ENCODE peak calls at places on chromosomes 16 and 17, in seven cellular contexts. J is H54; Q is posterior vena cava; R is glutamatergic neuron; D is activated CD8-positive, alpha-beta T cell treated with anti-CD3 and anti-CD28 coated beads, Interleukin-2, amount 10 ng/mL, durations not matched to agents 7 days and 5 days; Y is mesothelial cell of epicardium; T is ELR. O is an unnamed sample.

GRCh38 chr16:75219838-75220237 is 1.1 kb downstream of the CTRB1 start:
- DNase-seq in J (no peak), Q (no peak), R (no peak), D (peak; percentile 62), Y (no peak), T (no peak), O (no peak)

GRCh38 chr17:35345926-35346771 is 27.3 kb downstream of the SLFN11 start:
- DNase-seq in J (no peak), Q (peak; percentile 92), R (peak; percentile 18), D (peak; percentile 66), Y (no peak), T (peak; percentile 65), O (no peak)

GRCh38 chr16:50742521-50743150 is 750 bp downstream of the CYLD start:
- DNase-seq in J (peak; percentile 44), Q (no peak), R (peak; percentile 48), D (peak; percentile 61), Y (no peak), T (peak; percentile 69), O (no peak)

GRCh38 chr17:19448341-19449268 is 37.6 kb downstream of the RNF112 start:
- DNase-seq in J (peak; percentile 84), Q (no peak), R (no peak), D (no peak), Y (no peak), T (peak; percentile 92), O (no peak)

GRCh38 chr17:19646788-19647696 is 1.5 kb upstream of the ALDH3A2 start:
- DNase-seq in J (no peak), Q (no peak), R (no peak), D (no peak), Y (no peak), T (peak; percentile 50), O (no peak)

GRCh38 chr16:49594706-49595534 is 221.3 kb downstream of the C16orf78 start:
- DNase-seq in J (no peak), Q (no peak), R (no peak), D (no peak), Y (no peak), T (no peak), O (no peak)

GRCh38 chr16:14427371-14427948 is 202.6 kb downstream of the PARN start:
- DNase-seq in J (peak; percentile 55), Q (no peak), R (no peak), D (no peak), Y (no peak), T (no peak), O (peak; percentile 49)

GRCh38 chr16:5056347-5056746 is 9.4 kb downstream of the C16orf89 start:
- DNase-seq in J (no peak), Q (peak; percentile 72), R (peak; percentile 57), D (peak; percentile 67), Y (no peak), T (peak; percentile 47), O (no peak)

GRCh38 chr17:13157656-13158055 is 139.8 kb upstream of the ELAC2 start:
- DNase-seq in J (no peak), Q (no peak), R (no peak), D (no peak), Y (no peak), T (no peak), O (no peak)

GRCh38 chr17:59131131-59131530 is 23.9 kb downstream of the SKA2 start:
- DNase-seq in J (no peak), Q (no peak), R (no peak), D (no peak), Y (no peak), T (no peak), O (no peak)

GRCh38 chr16:57534337-57534880 is 2.0 kb downstream of the CCDC102A start:
- DNase-seq in J (no peak), Q (peak; percentile 5), R (no peak), D (no peak), Y (no peak), T (no peak), O (no peak)

GRCh38 chr17:41377546-41377945 is 4.6 kb downstream of the KRT34 start:
- DNase-seq in J (no peak), Q (no peak), R (no peak), D (no peak), Y (no peak), T (peak; percentile 45), O (no peak)

GRCh38 chr16:19830902-19831555 is 53.6 kb downstream of the GPRC5B start:
- DNase-seq in J (no peak), Q (no peak), R (no peak), D (no peak), Y (no peak), T (no peak), O (no peak)

GRCh38 chr16:73068546-73069401 is 20.8 kb upstream of the ZFHX3 start:
- DNase-seq in J (no peak), Q (peak; percentile 96), R (no peak), D (no peak), Y (no peak), T (peak; percentile 94), O (no peak)

GRCh38 chr16:53257001-53257400 is 177.3 kb upstream of the RBL2 start:
- DNase-seq in J (peak; percentile 5), Q (no peak), R (no peak), D (no peak), Y (no peak), T (peak; percentile 80), O (no peak)

GRCh38 chr17:1473841-1474240 is 17.8 kb upstream of the CRK start:
- DNase-seq in J (no peak), Q (no peak), R (no peak), D (peak; percentile 33), Y (no peak), T (no peak), O (peak; percentile 46)

GRCh38 chr17:1039511-1040215 is 42.7 kb downstream of the TIMM22 start:
- DNase-seq in J (no peak), Q (peak; percentile 95), R (no peak), D (no peak), Y (peak; percentile 19), T (no peak), O (peak; percentile 61)

GRCh38 chr17:64491034-64491860 is 5.6 kb downstream of the POLG2 start:
- DNase-seq in J (no peak), Q (no peak), R (no peak), D (peak; percentile 78), Y (no peak), T (peak; percentile 66), O (no peak)

GRCh38 chr17:82138511-82138992 is 40.5 kb upstream of the FASN start:
- DNase-seq in J (no peak), Q (no peak), R (no peak), D (no peak), Y (no peak), T (no peak), O (no peak)

GRCh38 chr17:81503619-81504018 is 9.0 kb downstream of the ACTG1 start:
- DNase-seq in J (no peak), Q (no peak), R (no peak), D (no peak), Y (no peak), T (no peak), O (no peak)

GRCh38 chr17:4968166-4968915 is 724 bp upstream of the SPAG7 start:
- DNase-seq in J (no peak), Q (no peak), R (peak; percentile 64), D (peak; percentile 58), Y (no peak), T (no peak), O (no peak)

GRCh38 chr16:49799172-49799571 is 56.7 kb downstream of the ZNF423 start:
- DNase-seq in J (no peak), Q (no peak), R (no peak), D (no peak), Y (no peak), T (no peak), O (no peak)

GRCh38 chr17:59893617-59894100 is 738 bp downstream of the RPS6KB1 start:
- DNase-seq in J (peak; percentile 14), Q (no peak), R (no peak), D (peak; percentile 57), Y (no peak), T (peak; percentile 51), O (no peak)

GRCh38 chr17:62791235-62792121 is 16.6 kb downstream of the MARCHF10 start:
- DNase-seq in J (no peak), Q (no peak), R (no peak), D (no peak), Y (no peak), T (peak; percentile 94), O (no peak)

GRCh38 chr17:75153854-75154194 is 488 bp downstream of the JPT1 start:
- DNase-seq in J (no peak), Q (no peak), R (peak; percentile 54), D (peak; percentile 49), Y (no peak), T (peak; percentile 54), O (no peak)

GRCh38 chr17:45771473-45771959 is 12.6 kb upstream of the CRHR1 start:
- DNase-seq in J (no peak), Q (no peak), R (peak; percentile 38), D (no peak), Y (no peak), T (no peak), O (no peak)

GRCh38 chr17:20784100-20784665 is 204.7 kb downstream of the CDRT15L2 start:
- DNase-seq in J (no peak), Q (no peak), R (no peak), D (no peak), Y (no peak), T (no peak), O (no peak)

GRCh38 chr17:77385750-77386501 is 245.2 kb downstream of the SEC14L1 start:
- DNase-seq in J (no peak), Q (peak; percentile 92), R (peak; percentile 54), D (no peak), Y (no peak), T (no peak), O (no peak)

GRCh38 chr16:27684047-27684446 is 134.1 kb downstream of the KATNIP start:
- DNase-seq in J (no peak), Q (no peak), R (no peak), D (no peak), Y (no peak), T (no peak), O (no peak)

GRCh38 chr17:28861393-28862203 is 6.8 kb downstream of the ERAL1 start:
- DNase-seq in J (no peak), Q (no peak), R (no peak), D (no peak), Y (no peak), T (no peak), O (no peak)

GRCh38 chr16:64993464-64993863 is 128.4 kb downstream of the CDH11 start:
- DNase-seq in J (no peak), Q (no peak), R (no peak), D (no peak), Y (no peak), T (no peak), O (no peak)

GRCh38 chr17:67289174-67289876 is 44.3 kb upstream of the HELZ start:
- DNase-seq in J (no peak), Q (peak; percentile 93), R (peak; percentile 50), D (no peak), Y (no peak), T (peak; percentile 18), O (peak; percentile 67)

GRCh38 chr17:61805399-61805798 is 57.9 kb downstream of the BRIP1 start:
- DNase-seq in J (peak; percentile 12), Q (no peak), R (no peak), D (no peak), Y (no peak), T (peak; percentile 88), O (no peak)

GRCh38 chr16:27444015-27444414 is 42.0 kb downstream of the IL21R start:
- DNase-seq in J (peak; percentile 43), Q (no peak), R (no peak), D (no peak), Y (no peak), T (peak; percentile 49), O (no peak)

GRCh38 chr17:72465191-72466024 is 344.6 kb downstream of the SOX9 start:
- DNase-seq in J (peak; percentile 96), Q (no peak), R (no peak), D (no peak), Y (no peak), T (peak; percentile 100), O (no peak)

GRCh38 chr16:2854700-2855309 is 3.2 kb downstream of the PRSS22 start:
- DNase-seq in J (no peak), Q (peak; percentile 24), R (no peak), D (no peak), Y (no peak), T (peak; percentile 27), O (no peak)

GRCh38 chr17:27259356-27259755 is 34.6 kb upstream of the WSB1 start:
- DNase-seq in J (no peak), Q (no peak), R (no peak), D (no peak), Y (no peak), T (no peak), O (no peak)

GRCh38 chr17:47742319-47743181 is 9.5 kb downstream of the TBX21 start:
- DNase-seq in J (no peak), Q (no peak), R (peak; percentile 77), D (peak; percentile 51), Y (no peak), T (peak; percentile 34), O (no peak)

O was measured in dorsolateral prefrontal cortex.